ENCODE peak calls at places on chromosomes 7 and 10, in ten cellular contexts. One of them, this sample, is unnamed.

GRCh38 chr10:4770766-4771553 is 55.0 kb upstream of the AKR1E2 start:
- DNase-seq in heart right ventricle: no peak
- DNase-seq in CMK: no peak
- DNase-seq in GM13976: no peak
- DNase-seq in stimulated activated CD4-positive, alpha-beta T cell treated with anti-CD3 and anti-CD28 coated beads, Interleukin-12 subunit alpha, Interleukin-12 subunit beta, amount 100 ng/mL, for 48 hours: no peak
- DNase-seq in brain microvascular endothelial cell: peak; percentile 77
- DNase-seq in RKO: peak; percentile 96
- DNase-seq in HTR-8/SVneo: peak; percentile 24
- DNase-seq in stimulated activated CD8-positive, alpha-beta memory T cell treated with anti-CD3 and anti-CD28 coated beads, Interleukin-2, amount 100 ng/mL, for 1 hour: no peak
- DNase-seq in fibroblast of lung: peak; percentile 97
- DNase-seq in this sample: no peak

GRCh38 chr7:151426486-151426905 is 13.4 kb downstream of the CRYGN start:
- DNase-seq in GM13976: no peak
- DNase-seq in HTR-8/SVneo: peak; percentile 74
- DNase-seq in fibroblast of lung: peak; percentile 98
- DNase-seq in stimulated activated CD4-positive, alpha-beta T cell treated with anti-CD3 and anti-CD28 coated beads, Interleukin-12 subunit alpha, Interleukin-12 subunit beta, amount 100 ng/mL, for 48 hours: no peak
- DNase-seq in CMK: no peak
- DNase-seq in brain microvascular endothelial cell: peak; percentile 85
- DNase-seq in stimulated activated CD8-positive, alpha-beta memory T cell treated with anti-CD3 and anti-CD28 coated beads, Interleukin-2, amount 100 ng/mL, for 1 hour: no peak
- DNase-seq in RKO: no peak
- DNase-seq in heart right ventricle: peak; percentile 55
- DNase-seq in this sample: no peak

GRCh38 chr7:76011437-76011836 is 17.0 kb upstream of the TMEM120A start:
- DNase-seq in RKO: no peak
- DNase-seq in CMK: no peak
- DNase-seq in GM13976: no peak
- DNase-seq in heart right ventricle: peak; percentile 54
- DNase-seq in brain microvascular endothelial cell: peak; percentile 82
- DNase-seq in stimulated activated CD4-positive, alpha-beta T cell treated with anti-CD3 and anti-CD28 coated beads, Interleukin-12 subunit alpha, Interleukin-12 subunit beta, amount 100 ng/mL, for 48 hours: no peak
- DNase-seq in HTR-8/SVneo: no peak
- DNase-seq in stimulated activated CD8-positive, alpha-beta memory T cell treated with anti-CD3 and anti-CD28 coated beads, Interleukin-2, amount 100 ng/mL, for 1 hour: no peak
- DNase-seq in fibroblast of lung: peak; percentile 53
- DNase-seq in this sample: no peak

GRCh38 chr10:50469288-50469687 is 154.5 kb downstream of the SGMS1 start:
- DNase-seq in fibroblast of lung: peak; percentile 60
- DNase-seq in HTR-8/SVneo: no peak
- DNase-seq in brain microvascular endothelial cell: peak; percentile 7
- DNase-seq in CMK: no peak
- DNase-seq in heart right ventricle: no peak
- DNase-seq in stimulated activated CD8-positive, alpha-beta memory T cell treated with anti-CD3 and anti-CD28 coated beads, Interleukin-2, amount 100 ng/mL, for 1 hour: no peak
- DNase-seq in RKO: no peak
- DNase-seq in stimulated activated CD4-positive, alpha-beta T cell treated with anti-CD3 and anti-CD28 coated beads, Interleukin-12 subunit alpha, Interleukin-12 subunit beta, amount 100 ng/mL, for 48 hours: no peak
- DNase-seq in GM13976: no peak
- DNase-seq in this sample: no peak

GRCh38 chr10:73159038-73159648 is 8.7 kb downstream of the ECD start:
- DNase-seq in stimulated activated CD4-positive, alpha-beta T cell treated with anti-CD3 and anti-CD28 coated beads, Interleukin-12 subunit alpha, Interleukin-12 subunit beta, amount 100 ng/mL, for 48 hours: peak; percentile 20
- DNase-seq in fibroblast of lung: peak; percentile 18
- DNase-seq in heart right ventricle: peak; percentile 33
- DNase-seq in HTR-8/SVneo: peak; percentile 66
- DNase-seq in GM13976: peak; percentile 51
- DNase-seq in stimulated activated CD8-positive, alpha-beta memory T cell treated with anti-CD3 and anti-CD28 coated beads, Interleukin-2, amount 100 ng/mL, for 1 hour: peak; percentile 12
- DNase-seq in RKO: peak; percentile 57
- DNase-seq in CMK: no peak
- DNase-seq in brain microvascular endothelial cell: peak; percentile 57
- DNase-seq in this sample: no peak

GRCh38 chr10:61503051-61503450 is 49.9 kb upstream of the TMEM26 start:
- DNase-seq in stimulated activated CD4-positive, alpha-beta T cell treated with anti-CD3 and anti-CD28 coated beads, Interleukin-12 subunit alpha, Interleukin-12 subunit beta, amount 100 ng/mL, for 48 hours: no peak
- DNase-seq in stimulated activated CD8-positive, alpha-beta memory T cell treated with anti-CD3 and anti-CD28 coated beads, Interleukin-2, amount 100 ng/mL, for 1 hour: no peak
- DNase-seq in HTR-8/SVneo: no peak
- DNase-seq in CMK: no peak
- DNase-seq in RKO: peak; percentile 1
- DNase-seq in heart right ventricle: no peak
- DNase-seq in fibroblast of lung: peak; percentile 62
- DNase-seq in GM13976: no peak
- DNase-seq in brain microvascular endothelial cell: peak; percentile 2
- DNase-seq in this sample: no peak

GRCh38 chr10:118568327-118568848 is 27.1 kb downstream of the PRLHR start:
- DNase-seq in stimulated activated CD8-positive, alpha-beta memory T cell treated with anti-CD3 and anti-CD28 coated beads, Interleukin-2, amount 100 ng/mL, for 1 hour: peak; percentile 13
- DNase-seq in fibroblast of lung: peak; percentile 32
- DNase-seq in brain microvascular endothelial cell: peak; percentile 46
- DNase-seq in CMK: no peak
- DNase-seq in heart right ventricle: no peak
- DNase-seq in HTR-8/SVneo: peak; percentile 36
- DNase-seq in stimulated activated CD4-positive, alpha-beta T cell treated with anti-CD3 and anti-CD28 coated beads, Interleukin-12 subunit alpha, Interleukin-12 subunit beta, amount 100 ng/mL, for 48 hours: peak; percentile 26
- DNase-seq in RKO: peak; percentile 62
- DNase-seq in GM13976: peak; percentile 66
- DNase-seq in this sample: no peak

GRCh38 chr7:106905734-106906133 is 40.7 kb downstream of the PIK3CG start:
- DNase-seq in stimulated activated CD8-positive, alpha-beta memory T cell treated with anti-CD3 and anti-CD28 coated beads, Interleukin-2, amount 100 ng/mL, for 1 hour: no peak
- DNase-seq in fibroblast of lung: no peak
- DNase-seq in CMK: no peak
- DNase-seq in GM13976: no peak
- DNase-seq in brain microvascular endothelial cell: no peak
- DNase-seq in stimulated activated CD4-positive, alpha-beta T cell treated with anti-CD3 and anti-CD28 coated beads, Interleukin-12 subunit alpha, Interleukin-12 subunit beta, amount 100 ng/mL, for 48 hours: no peak
- DNase-seq in RKO: no peak
- DNase-seq in heart right ventricle: no peak
- DNase-seq in HTR-8/SVneo: no peak
- DNase-seq in this sample: no peak

GRCh38 chr7:1197997-1198632 is 34.6 kb upstream of the UNCX start:
- DNase-seq in HTR-8/SVneo: peak; percentile 97
- DNase-seq in stimulated activated CD8-positive, alpha-beta memory T cell treated with anti-CD3 and anti-CD28 coated beads, Interleukin-2, amount 100 ng/mL, for 1 hour: no peak
- DNase-seq in CMK: no peak
- DNase-seq in heart right ventricle: no peak
- DNase-seq in stimulated activated CD4-positive, alpha-beta T cell treated with anti-CD3 and anti-CD28 coated beads, Interleukin-12 subunit alpha, Interleukin-12 subunit beta, amount 100 ng/mL, for 48 hours: no peak
- DNase-seq in RKO: no peak
- DNase-seq in brain microvascular endothelial cell: peak; percentile 14
- DNase-seq in fibroblast of lung: peak; percentile 79
- DNase-seq in GM13976: no peak
- DNase-seq in this sample: no peak